ENCODE peak calls at places on chromosomes 4 and X, in ten cellular contexts. T is activated gamma-delta T cell treated with Interleukin-2 at 50 U/mL for 16 hours, I is A549, X is hippocampal formation, B is non-pigmented ciliary epithelial cell, L is erythroblast, Q is COR-L47, E is HT-29, W is fibroblast of villous mesenchyme, V is cardiac fibroblast. K is an unnamed sample.
A peak's percentile ranks its signal among the peaks of the same experiment; 100 is the strongest.

GRCh38 chrX:19566359-19567141 is 51.2 kb upstream of the MAP3K15 start:
- DNase-seq in L (peak; percentile 46), X (no peak), B (no peak), V (peak; percentile 67), W (peak; percentile 64), Q (no peak), T (no peak), E (no peak), I (no peak), K (no peak)

GRCh38 chr4:7234355-7235029 is 42.2 kb downstream of the SORCS2 start:
- DNase-seq in V (no peak), X (no peak), W (no peak), L (no peak), T (no peak), B (no peak), E (no peak), Q (no peak), I (no peak), K (no peak)

GRCh38 chrX:10484683-10485247 is 135.6 kb downstream of the MID1 start:
- DNase-seq in E (no peak), L (no peak), V (no peak), X (no peak), W (no peak), T (no peak), B (no peak), I (no peak), Q (no peak), K (no peak)

GRCh38 chrX:124098089-124098488 is 136.6 kb downstream of the STAG2 start:
- DNase-seq in W (peak; percentile 41), L (peak; percentile 45), Q (no peak), X (no peak), E (peak; percentile 37), I (no peak), T (no peak), B (peak; percentile 3), V (peak; percentile 54), K (peak; percentile 4)

GRCh38 chr4:26308573-26308972 is 12.2 kb upstream of the RBPJ start:
- DNase-seq in B (no peak), T (no peak), V (no peak), W (no peak), L (no peak), I (no peak), E (no peak), X (no peak), Q (no peak), K (no peak)

GRCh38 chrX:153946910-153947769 is 2.7 kb upstream of the RENBP start:
- DNase-seq in T (peak; percentile 74), L (peak; percentile 89), I (peak; percentile 72), V (peak; percentile 81), E (peak; percentile 93), X (peak; percentile 29), Q (peak; percentile 54), W (peak; percentile 76), B (no peak), K (peak; percentile 3)

GRCh38 chrX:76420237-76420636 is 7.3 kb upstream of the MAGEE1 start:
- DNase-seq in X (no peak), Q (no peak), V (no peak), L (no peak), E (peak; percentile 29), I (no peak), W (no peak), T (no peak), B (no peak), K (no peak)

GRCh38 chr4:80529021-80529420 is 193.5 kb downstream of the CFAP299 start:
- DNase-seq in Q (no peak), B (no peak), E (no peak), T (no peak), W (peak; percentile 2), X (no peak), L (no peak), I (no peak), V (peak; percentile 7), K (no peak)

GRCh38 chr4:174999407-174999806 is 81.2 kb downstream of the ADAM29 start:
- DNase-seq in T (no peak), Q (no peak), I (no peak), E (no peak), X (no peak), W (peak; percentile 23), L (no peak), V (no peak), B (peak; percentile 22), K (no peak)

GRCh38 chr4:184281231-184282139 is 63.8 kb upstream of the ENPP6 start:
- DNase-seq in X (no peak), I (no peak), Q (no peak), E (no peak), V (no peak), B (no peak), W (no peak), T (no peak), L (no peak), K (no peak)

GRCh38 chrX:43559643-43560042 is 96.5 kb upstream of the MAOA start:
- DNase-seq in L (peak; percentile 45), T (peak; percentile 11), E (peak; percentile 83), X (peak; percentile 30), I (peak; percentile 10), V (peak; percentile 63), B (no peak), Q (peak; percentile 33), W (peak; percentile 51), K (no peak)

GRCh38 chr4:38601244-38601915 is 62.6 kb upstream of the KLF3 start:
- DNase-seq in V (peak; percentile 76), I (no peak), W (peak; percentile 76), L (no peak), E (peak; percentile 67), X (no peak), T (no peak), B (peak; percentile 30), Q (peak; percentile 32), K (no peak)